ENCODE peak calls at places on chromosome 12, in six cellular contexts. U, Q, C, L, P and Y are unnamed samples.
A peak's percentile ranks its signal among the peaks of the same experiment; 100 is the strongest.

GRCh38 chr12:27331299-27331926 is 1.2 kb upstream of the BMAL2 start:
- DNase-seq in L (peak; percentile 99), Q (peak; percentile 63), U (no peak), C (no peak), P (no peak), Y (no peak)

GRCh38 chr12:88298761-88299242 is 156.7 kb downstream of the TMTC3 start:
- DNase-seq in U (no peak), C (no peak), L (peak; percentile 88), P (no peak), Q (no peak), Y (no peak)

GRCh38 chr12:51893786-51894185 is 5.9 kb downstream of the ANKRD33 start:
- DNase-seq in U (no peak), C (no peak), P (no peak), L (no peak), Q (no peak), Y (no peak)

GRCh38 chr12:112820796-112821195 is 29.2 kb downstream of the RPH3A start:
- DNase-seq in U (no peak), C (no peak), Q (no peak), P (no peak), L (no peak), Y (no peak)

GRCh38 chr12:67358686-67359374 is 89.7 kb downstream of the CAND1 start:
- DNase-seq in C (no peak), U (no peak), P (no peak), L (no peak), Q (no peak), Y (no peak)

GRCh38 chr12:24201258-24201970 is 251.9 kb upstream of the SOX5 start:
- DNase-seq in C (no peak), L (no peak), U (no peak), Q (no peak), P (no peak), Y (no peak)

GRCh38 chr12:12070674-12071661 is at the start of gene BCL2L14:
- DNase-seq in P (no peak), U (no peak), L (peak; percentile 30), C (peak; percentile 25), Q (peak; percentile 46), Y (no peak)

GRCh38 chr12:108066583-108067234 is 62.4 kb upstream of the WSCD2 start:
- DNase-seq in U (no peak), L (no peak), Q (no peak), C (no peak), P (no peak), Y (no peak)

GRCh38 chr12:27001663-27002062 is 12.5 kb downstream of the TM7SF3 start:
- DNase-seq in U (no peak), C (no peak), P (no peak), Q (no peak), L (no peak), Y (no peak)

GRCh38 chr12:11015775-11016430 is 6.5 kb downstream of the TAS2R19 start:
- DNase-seq in C (no peak), Q (no peak), L (no peak), U (no peak), P (no peak), Y (no peak)

GRCh38 chr12:6607751-6608591 is 792 bp upstream of the CHD4 start:
- DNase-seq in C (peak; percentile 74), Q (peak; percentile 57), U (peak; percentile 77), L (peak; percentile 78), P (peak; percentile 82), Y (peak; percentile 81)

GRCh38 chr12:45994736-45995135 is 4.4 kb upstream of the SCAF11 start:
- DNase-seq in P (no peak), L (no peak), C (no peak), Q (no peak), U (no peak), Y (no peak)

GRCh38 chr12:118061876-118062791 is 1.2 kb upstream of the WSB2 start:
- DNase-seq in P (no peak), C (no peak), L (peak; percentile 73), U (peak; percentile 78), Q (no peak), Y (peak; percentile 66)

GRCh38 chr12:89768586-89769482 is 60.2 kb upstream of the ATP2B1 start:
- DNase-seq in C (no peak), Q (no peak), U (no peak), P (no peak), L (peak; percentile 98), Y (no peak)

GRCh38 chr12:110638792-110639191 is 24.9 kb downstream of the TCTN1 start:
- DNase-seq in U (no peak), P (no peak), Q (no peak), L (no peak), C (no peak), Y (no peak)

GRCh38 chr12:52656616-52657015 is 4.6 kb upstream of the KRT2 start:
- DNase-seq in U (no peak), P (no peak), Q (no peak), C (no peak), L (no peak), Y (no peak)

GRCh38 chr12:68784015-68784414 is 24.0 kb upstream of the MDM2 start:
- DNase-seq in C (no peak), Q (no peak), L (no peak), P (no peak), U (no peak), Y (no peak)

GRCh38 chr12:52125499-52125900 is 46.0 kb downstream of the SMIM41 start:
- DNase-seq in U (peak; percentile 31), C (no peak), L (no peak), P (no peak), Q (no peak), Y (no peak)

GRCh38 chr12:59646636-59647035 is 50.8 kb downstream of the SLC16A7 start:
- DNase-seq in L (no peak), P (peak; percentile 25), Q (no peak), U (no peak), C (no peak), Y (no peak)

GRCh38 chr12:59643576-59643975 is 47.7 kb downstream of the SLC16A7 start:
- DNase-seq in C (no peak), P (no peak), Q (no peak), U (no peak), L (no peak), Y (no peak)

GRCh38 chr12:59649203-59649602 is 53.4 kb downstream of the SLC16A7 start:
- DNase-seq in P (no peak), C (no peak), Q (no peak), U (no peak), L (no peak), Y (no peak)

GRCh38 chr12:59650594-59651229 is 54.9 kb downstream of the SLC16A7 start:
- DNase-seq in P (no peak), Q (no peak), U (no peak), L (no peak), C (no peak), Y (no peak)

DNA sequence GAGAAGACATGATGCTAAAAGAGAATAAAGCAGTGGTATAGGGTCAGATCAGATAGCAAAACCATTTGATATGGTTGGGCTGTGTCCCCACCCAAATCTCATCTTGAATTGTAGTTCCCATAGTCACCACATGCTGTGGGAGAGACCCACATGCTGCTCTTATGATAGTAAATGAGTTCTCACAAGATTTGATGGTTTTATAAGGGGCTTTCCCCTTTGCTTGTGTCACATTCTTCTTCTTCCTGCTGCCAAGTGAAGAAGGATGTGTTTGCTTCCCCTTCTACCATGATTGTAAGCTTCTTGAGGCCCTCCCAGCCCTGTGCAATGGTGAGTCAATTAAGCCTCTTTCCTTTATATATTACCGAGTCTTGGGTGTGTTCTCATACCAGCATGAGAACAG is 49.4 kb downstream of the SLC16A7 start:
- DNase-seq in C (no peak), L (no peak), Q (no peak), P (no peak), U (no peak), Y (no peak)
- H3K9me3 ChIP-seq in C (peaks cover 2% of the 10 kb centered on the region), L (no peaks in the 10 kb centered on the region), Q (no peaks in the 10 kb centered on the region), P (no peaks in the 10 kb centered on the region), U (no peaks in the 10 kb centered on the region), Y (no peaks in the 10 kb centered on the region)

DNA sequence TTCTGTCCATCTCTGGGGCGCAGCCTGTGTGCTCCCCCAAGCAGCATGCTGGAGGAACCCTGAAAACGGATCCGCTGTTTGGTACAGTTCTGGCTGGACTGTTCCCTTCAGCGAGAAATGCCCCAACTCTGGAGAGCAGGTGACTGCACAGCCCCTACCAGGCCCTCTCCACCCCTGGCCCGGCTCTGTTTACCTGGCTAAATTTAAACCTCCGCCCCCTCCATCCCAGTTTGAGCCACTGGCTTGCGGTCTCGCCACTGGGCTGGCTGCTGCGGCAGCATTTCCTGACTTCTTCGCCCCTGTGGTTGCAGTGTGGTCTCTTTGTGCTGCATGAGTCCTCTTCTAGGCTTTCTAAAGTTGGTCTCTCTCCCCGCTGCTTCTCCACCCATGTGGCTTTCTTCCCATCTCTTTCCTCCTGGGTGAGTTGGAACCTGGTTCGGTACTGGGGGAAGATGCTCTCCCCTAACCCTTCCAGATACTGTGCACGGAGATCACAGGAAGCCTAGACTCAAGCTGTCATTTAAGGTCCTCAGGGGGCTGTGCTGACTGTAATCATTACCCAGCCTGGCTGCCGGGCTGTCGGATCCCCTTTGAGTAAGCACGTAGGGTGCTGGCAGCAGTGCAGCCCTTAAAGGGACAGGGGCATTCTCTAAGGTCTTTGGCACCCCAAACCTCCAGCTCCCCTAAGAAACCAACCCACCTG is 60.6 kb downstream of the FBXL14 start:
- DNase-seq in Q (peak; percentile 94), U (no peak), C (peak; percentile 34), P (peak; percentile 60), L (no peak), Y (no peak)
- H3K4me3 ChIP-seq in Q (peak overlapping the region; percentile 88), U (no peak overlapping the region), C (peak overlapping the region; percentile 66), P (peak overlapping the region; percentile 53), L (no peak overlapping the region), Y (no peak overlapping the region)

DNA sequence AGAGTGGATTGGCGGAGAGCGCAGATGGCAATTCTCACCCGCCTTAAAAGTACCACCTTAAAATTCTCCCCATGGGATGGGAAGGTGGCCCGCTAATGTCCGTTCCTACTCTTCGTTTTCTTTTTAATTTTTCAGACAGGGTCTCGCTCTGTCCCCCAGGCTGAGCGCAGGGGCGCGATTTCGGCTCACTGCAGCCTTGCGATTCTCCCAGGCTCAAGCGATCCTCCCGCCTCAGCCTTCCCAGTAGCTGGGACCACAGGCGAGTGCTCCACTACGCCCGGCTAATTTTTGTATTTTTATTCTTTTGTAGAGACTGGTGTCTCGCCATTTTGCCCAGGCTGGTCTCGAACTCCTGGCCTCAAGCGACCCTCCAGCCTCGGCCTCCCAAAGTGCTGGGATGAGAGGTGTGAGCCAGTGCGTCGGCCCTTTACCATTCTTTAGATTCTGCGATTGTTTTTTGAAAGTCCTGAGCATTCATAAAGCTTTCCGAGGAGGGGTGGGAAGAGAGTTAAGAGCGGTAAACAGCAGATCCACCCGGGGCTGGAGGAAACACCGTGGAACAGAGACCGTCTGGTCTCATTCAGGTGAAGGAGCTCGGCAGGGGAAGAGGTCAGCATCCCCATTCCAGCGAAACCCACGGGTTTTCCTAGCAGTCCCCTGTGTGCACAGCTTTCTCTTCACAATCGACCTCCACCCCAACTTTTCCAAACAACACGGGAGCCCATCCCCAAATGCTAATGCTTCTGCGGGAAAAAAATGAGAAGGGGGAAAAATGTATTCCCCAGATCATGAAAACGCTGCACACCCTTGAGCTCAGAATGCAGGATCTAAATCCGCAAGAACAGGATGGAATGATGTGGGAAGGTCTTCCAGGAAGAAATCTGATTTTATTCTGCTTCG is 129.2 kb downstream of the NDUFA12 start:
- DNase-seq in U (no peak), P (no peak), L (no peak), Q (no peak), C (no peak), Y (no peak)
- H3K27me3 ChIP-seq in U (peaks cover 44% of the 10 kb centered on the region), P (peaks cover 33% of the 10 kb centered on the region), L (peaks cover 58% of the 10 kb centered on the region), Q (no peaks in the 10 kb centered on the region), C (peaks cover 28% of the 10 kb centered on the region), Y (no peaks in the 10 kb centered on the region)

GRCh38 chr12:130258863-130259262 is 78.8 kb upstream of the PIWIL1 start:
- DNase-seq in Q (no peak), U (no peak), P (no peak), L (no peak), C (no peak), Y (no peak)

GRCh38 chr12:130253866-130254265 is 83.8 kb upstream of the PIWIL1 start:
- DNase-seq in C (no peak), Q (no peak), L (no peak), U (no peak), P (no peak), Y (no peak)

GRCh38 chr12:130249376-130249775 is 87.1 kb downstream of the FZD10 start:
- DNase-seq in P (no peak), U (no peak), L (no peak), Q (no peak), C (no peak), Y (no peak)

GRCh38 chr12:130254476-130255276 is 83.0 kb upstream of the PIWIL1 start:
- DNase-seq in U (no peak), P (no peak), C (no peak), L (no peak), Q (no peak), Y (no peak)
- H3K9me3 ChIP-seq in U (no peaks in the 10 kb centered on the region), P (no peaks in the 10 kb centered on the region), C (no peaks in the 10 kb centered on the region), L (no peaks in the 10 kb centered on the region), Q (no peaks in the 10 kb centered on the region), Y (no peaks in the 10 kb centered on the region)